ENCODE peak calls at places on chromosomes 11 and 22, in six cellular contexts. One of them, this sample, is unnamed.

GRCh38 chr11:86955674-86956522 is 703 bp upstream of the FZD4 start:
- DNase-seq in esophagus squamous epithelium: no peak
- DNase-seq in pancreas: peak; percentile 85
- DNase-seq in HCT116: peak; percentile 34
- DNase-seq in GM23248: peak; percentile 84
- DNase-seq in cardiac muscle cell: peak; percentile 94
- DNase-seq in this sample: peak; percentile 64

GRCh38 chr11:102915044-102915375 is 40.2 kb upstream of the MMP12 start:
- DNase-seq in esophagus squamous epithelium: no peak
- DNase-seq in GM23248: no peak
- DNase-seq in cardiac muscle cell: no peak
- DNase-seq in HCT116: no peak
- DNase-seq in pancreas: no peak
- DNase-seq in this sample: no peak

GRCh38 chr11:96290631-96291030 is 52.4 kb downstream of the MAML2 start:
- DNase-seq in HCT116: no peak
- DNase-seq in esophagus squamous epithelium: no peak
- DNase-seq in cardiac muscle cell: no peak
- DNase-seq in GM23248: no peak
- DNase-seq in pancreas: no peak
- DNase-seq in this sample: no peak

GRCh38 chr11:47106839-47107520 is 69.7 kb downstream of the ARFGAP2 start:
- DNase-seq in cardiac muscle cell: no peak
- DNase-seq in GM23248: no peak
- DNase-seq in esophagus squamous epithelium: no peak
- DNase-seq in HCT116: no peak
- DNase-seq in pancreas: no peak
- DNase-seq in this sample: no peak

GRCh38 chr22:40498454-40499186 is 128.2 kb downstream of the SGSM3 start:
- DNase-seq in HCT116: peak; percentile 91
- DNase-seq in cardiac muscle cell: no peak
- DNase-seq in GM23248: peak; percentile 89
- DNase-seq in pancreas: no peak
- DNase-seq in esophagus squamous epithelium: no peak
- DNase-seq in this sample: peak; percentile 97

GRCh38 chr11:68432874-68433273 is 27.7 kb upstream of the PPP6R3 start:
- DNase-seq in esophagus squamous epithelium: no peak
- DNase-seq in GM23248: no peak
- DNase-seq in HCT116: no peak
- DNase-seq in pancreas: no peak
- DNase-seq in cardiac muscle cell: peak; percentile 68
- DNase-seq in this sample: no peak

GRCh38 chr11:60918941-60919275 is 5.0 kb downstream of the TMEM109 start:
- DNase-seq in HCT116: no peak
- DNase-seq in pancreas: no peak
- DNase-seq in esophagus squamous epithelium: no peak
- DNase-seq in cardiac muscle cell: no peak
- DNase-seq in GM23248: peak; percentile 57
- DNase-seq in this sample: peak; percentile 47

GRCh38 chr11:70381872-70382842 is 16.2 kb upstream of the CTTN start:
- DNase-seq in GM23248: peak; percentile 86
- DNase-seq in esophagus squamous epithelium: no peak
- DNase-seq in cardiac muscle cell: no peak
- DNase-seq in HCT116: no peak
- DNase-seq in pancreas: no peak
- DNase-seq in this sample: peak; percentile 80

GRCh38 chr22:44439356-44440223 is 58.4 kb downstream of the RTL6 start:
- DNase-seq in cardiac muscle cell: no peak
- DNase-seq in HCT116: no peak
- DNase-seq in GM23248: no peak
- DNase-seq in pancreas: no peak
- DNase-seq in esophagus squamous epithelium: no peak
- DNase-seq in this sample: no peak

GRCh38 chr22:43431821-43432554 is 20.2 kb downstream of the MPPED1 start:
- DNase-seq in pancreas: no peak
- DNase-seq in esophagus squamous epithelium: no peak
- DNase-seq in HCT116: no peak
- DNase-seq in GM23248: no peak
- DNase-seq in cardiac muscle cell: no peak
- DNase-seq in this sample: no peak

GRCh38 chr11:1071571-1072115 is 3.0 kb upstream of the MUC2 start:
- DNase-seq in HCT116: no peak
- DNase-seq in GM23248: no peak
- DNase-seq in esophagus squamous epithelium: no peak
- DNase-seq in cardiac muscle cell: no peak
- DNase-seq in pancreas: no peak
- DNase-seq in this sample: no peak

GRCh38 chr11:28481673-28482480 is 373.7 kb downstream of the METTL15 start:
- DNase-seq in cardiac muscle cell: peak; percentile 53
- DNase-seq in esophagus squamous epithelium: no peak
- DNase-seq in pancreas: no peak
- DNase-seq in GM23248: no peak
- DNase-seq in HCT116: no peak
- DNase-seq in this sample: no peak

DNA sequence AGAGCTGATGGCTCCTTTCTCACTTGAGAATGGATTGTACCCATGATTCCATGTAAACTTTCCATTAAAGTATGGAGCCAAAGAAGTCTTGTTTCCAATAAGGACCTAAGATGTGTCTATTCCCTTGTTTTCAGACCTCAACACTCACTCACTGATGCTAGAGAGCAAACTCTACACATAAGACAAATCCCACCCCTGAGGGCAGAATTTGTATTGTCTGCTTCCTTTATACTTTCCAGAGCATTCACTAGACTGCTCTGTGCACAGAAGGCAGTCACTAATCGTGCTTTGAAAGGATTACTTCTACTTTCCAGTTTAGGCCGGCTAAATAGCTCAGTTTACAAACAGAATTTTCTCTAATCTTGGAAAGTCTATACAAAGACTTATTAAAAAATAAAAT is 6.4 kb downstream of the ANKRD49 start:
- DNase-seq in esophagus squamous epithelium: no peak
- DNase-seq in HCT116: no peak
- DNase-seq in cardiac muscle cell: no peak
- DNase-seq in GM23248: no peak
- DNase-seq in pancreas: no peak
- DNase-seq in this sample: no peak
- H3K36me3 ChIP-seq in esophagus squamous epithelium: no peaks in the 10 kb centered on the region
- H3K36me3 ChIP-seq in HCT116: peaks cover 7% of the 10 kb centered on the region
- H3K36me3 ChIP-seq in cardiac muscle cell: peaks cover 11% of the 10 kb centered on the region
- H3K36me3 ChIP-seq in GM23248: peaks cover 19% of the 10 kb centered on the region
- H3K36me3 ChIP-seq in pancreas: peaks cover 18% of the 10 kb centered on the region
- H3K36me3 ChIP-seq in this sample: no peaks in the 10 kb centered on the region

GRCh38 chr11:117647872-117648271 is 149.1 kb downstream of the DSCAML1 start:
- DNase-seq in pancreas: no peak
- DNase-seq in GM23248: no peak
- DNase-seq in HCT116: no peak
- DNase-seq in cardiac muscle cell: no peak
- DNase-seq in esophagus squamous epithelium: no peak
- DNase-seq in this sample: no peak

GRCh38 chr11:117646419-117646818 is 150.6 kb downstream of the DSCAML1 start:
- DNase-seq in HCT116: no peak
- DNase-seq in GM23248: no peak
- DNase-seq in cardiac muscle cell: no peak
- DNase-seq in pancreas: no peak
- DNase-seq in esophagus squamous epithelium: no peak
- DNase-seq in this sample: no peak

GRCh38 chr11:117642396-117642795 is 154.6 kb downstream of the DSCAML1 start:
- DNase-seq in GM23248: no peak
- DNase-seq in esophagus squamous epithelium: no peak
- DNase-seq in pancreas: no peak
- DNase-seq in HCT116: no peak
- DNase-seq in cardiac muscle cell: no peak
- DNase-seq in this sample: no peak

GRCh38 chr11:117643606-117644300 is 153.3 kb downstream of the DSCAML1 start:
- DNase-seq in HCT116: no peak
- DNase-seq in pancreas: no peak
- DNase-seq in cardiac muscle cell: peak; percentile 77
- DNase-seq in GM23248: no peak
- DNase-seq in esophagus squamous epithelium: no peak
- DNase-seq in this sample: no peak

DNA sequence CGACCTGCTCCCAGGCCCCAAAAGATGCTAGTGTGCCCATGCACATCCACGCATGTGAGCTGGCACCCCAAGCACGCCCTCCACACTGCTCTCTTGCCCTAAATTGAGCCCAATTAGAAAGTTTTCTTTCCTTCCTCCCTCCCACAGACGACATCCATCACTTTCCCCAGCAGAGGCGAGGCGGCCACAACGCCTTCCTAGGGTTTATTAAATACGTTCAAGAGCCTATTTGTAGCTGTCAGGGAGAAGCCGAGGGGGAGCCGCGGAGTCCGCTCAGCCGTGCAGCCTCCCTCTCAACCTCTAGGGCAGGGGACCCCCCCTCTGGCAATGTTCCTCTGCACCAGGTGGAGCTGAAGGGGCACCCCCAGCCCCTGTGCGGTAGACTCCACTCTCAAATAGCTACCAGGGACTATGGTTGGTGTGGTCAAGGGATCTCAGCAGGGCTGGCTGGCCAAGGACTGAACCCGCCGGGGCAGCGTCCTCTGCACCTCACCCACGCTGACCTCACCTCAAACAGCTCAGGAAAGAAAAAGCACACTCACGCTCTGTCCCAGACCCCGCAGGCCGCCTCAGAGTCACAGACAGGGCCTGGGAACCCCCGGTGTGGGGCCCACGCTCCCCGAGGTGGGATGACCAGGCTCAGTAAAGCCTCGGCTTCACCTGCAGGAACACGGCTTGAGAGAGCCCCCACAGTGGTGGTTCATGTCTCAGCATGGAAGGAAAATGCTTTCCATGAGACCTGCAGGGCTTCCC is 152.4 kb downstream of the DSCAML1 start:
- DNase-seq in cardiac muscle cell: no peak
- DNase-seq in pancreas: no peak
- DNase-seq in esophagus squamous epithelium: no peak
- DNase-seq in HCT116: no peak
- DNase-seq in GM23248: no peak
- DNase-seq in this sample: no peak
- H3K4me1 ChIP-seq in cardiac muscle cell: peaks cover 15% of the 10 kb centered on the region
- H3K4me1 ChIP-seq in pancreas: no peaks in the 10 kb centered on the region
- H3K4me1 ChIP-seq in esophagus squamous epithelium: no peaks in the 10 kb centered on the region
- H3K4me1 ChIP-seq in HCT116: no peaks in the 10 kb centered on the region
- H3K4me1 ChIP-seq in GM23248: no peaks in the 10 kb centered on the region
- H3K4me1 ChIP-seq in this sample: no peaks in the 10 kb centered on the region

GRCh38 chr22:47927811-47928210 is 1165.4 kb downstream of the TBC1D22A start:
- DNase-seq in GM23248: no peak
- DNase-seq in HCT116: no peak
- DNase-seq in pancreas: no peak
- DNase-seq in cardiac muscle cell: no peak
- DNase-seq in esophagus squamous epithelium: no peak
- DNase-seq in this sample: no peak
- H3K27ac ChIP-seq in GM23248: no peak overlapping the region
- H3K27ac ChIP-seq in HCT116: no peak overlapping the region
- H3K27ac ChIP-seq in pancreas: no peak overlapping the region
- H3K27ac ChIP-seq in cardiac muscle cell: no peak overlapping the region
- H3K27ac ChIP-seq in esophagus squamous epithelium: no peak overlapping the region
- H3K27ac ChIP-seq in this sample: no peak overlapping the region

DNA sequence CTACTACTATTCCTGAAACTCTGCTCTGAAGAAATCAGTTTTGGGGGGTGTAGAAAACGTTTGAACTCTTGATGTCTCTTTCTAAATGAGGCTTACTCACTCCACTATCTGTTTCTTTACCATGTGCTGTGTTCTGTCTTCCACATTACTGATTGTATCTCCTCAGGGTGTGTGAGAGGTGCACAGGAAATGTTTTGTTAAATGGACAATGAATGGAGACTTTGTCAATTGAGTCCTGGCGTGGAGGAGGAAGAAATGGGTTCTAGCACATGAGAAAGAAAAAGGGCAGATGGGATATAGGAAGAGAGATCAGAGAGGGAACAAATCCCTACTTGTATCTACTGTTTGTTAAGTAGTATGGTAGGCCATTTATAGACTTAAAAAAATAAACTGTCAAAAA is 577.1 kb upstream of the CCDC90B start:
- DNase-seq in pancreas: no peak
- DNase-seq in HCT116: no peak
- DNase-seq in esophagus squamous epithelium: no peak
- DNase-seq in cardiac muscle cell: no peak
- DNase-seq in GM23248: no peak
- DNase-seq in this sample: no peak
- H3K36me3 ChIP-seq in pancreas: no peaks in the 10 kb centered on the region
- H3K36me3 ChIP-seq in HCT116: no peaks in the 10 kb centered on the region
- H3K36me3 ChIP-seq in esophagus squamous epithelium: no peaks in the 10 kb centered on the region
- H3K36me3 ChIP-seq in cardiac muscle cell: no peaks in the 10 kb centered on the region
- H3K36me3 ChIP-seq in GM23248: no peaks in the 10 kb centered on the region
- H3K36me3 ChIP-seq in this sample: no peaks in the 10 kb centered on the region